ENCODE peak calls at places on chromosomes 6 and 20, in ten cellular contexts. One of them, this sample, is unnamed.

GRCh38 chr6:158219229-158219628 is 51.1 kb downstream of the GTF2H5 start:
- DNase-seq in brain microvascular endothelial cell: peak
- DNase-seq in A549: no peak
- DNase-seq in GM23248: peak
- DNase-seq in dorsolateral prefrontal cortex: no peak
- DNase-seq in heart right ventricle: no peak
- DNase-seq in astrocyte: peak
- DNase-seq in Panc1: no peak
- DNase-seq in right cardiac atrium: no peak
- DNase-seq in tibial nerve: no peak
- DNase-seq in this sample: peak

GRCh38 chr6:105867280-105867679 is 218.9 kb upstream of the PRDM1 start:
- DNase-seq in brain microvascular endothelial cell: no peak
- DNase-seq in A549: no peak
- DNase-seq in GM23248: no peak
- DNase-seq in dorsolateral prefrontal cortex: no peak
- DNase-seq in heart right ventricle: no peak
- DNase-seq in astrocyte: no peak
- DNase-seq in Panc1: no peak
- DNase-seq in right cardiac atrium: peak
- DNase-seq in tibial nerve: no peak
- DNase-seq in this sample: no peak

GRCh38 chr6:45930419-45931059 is 85.1 kb downstream of the CLIC5 start:
- DNase-seq in brain microvascular endothelial cell: peak
- DNase-seq in A549: peak
- DNase-seq in GM23248: peak
- DNase-seq in dorsolateral prefrontal cortex: peak
- DNase-seq in heart right ventricle: peak
- DNase-seq in astrocyte: peak
- DNase-seq in Panc1: peak
- DNase-seq in right cardiac atrium: peak
- DNase-seq in tibial nerve: peak
- DNase-seq in this sample: peak

GRCh38 chr6:56692586-56693245 is 50.0 kb upstream of the DST start:
- DNase-seq in brain microvascular endothelial cell: no peak
- DNase-seq in A549: no peak
- DNase-seq in GM23248: peak
- DNase-seq in dorsolateral prefrontal cortex: no peak
- DNase-seq in heart right ventricle: no peak
- DNase-seq in astrocyte: peak
- DNase-seq in Panc1: no peak
- DNase-seq in right cardiac atrium: no peak
- DNase-seq in tibial nerve: no peak
- DNase-seq in this sample: no peak

GRCh38 chr6:21111399-21111725 is 482.2 kb upstream of the SOX4 start:
- DNase-seq in brain microvascular endothelial cell: no peak
- DNase-seq in A549: no peak
- DNase-seq in GM23248: no peak
- DNase-seq in dorsolateral prefrontal cortex: no peak
- DNase-seq in heart right ventricle: no peak
- DNase-seq in astrocyte: no peak
- DNase-seq in Panc1: peak
- DNase-seq in right cardiac atrium: no peak
- DNase-seq in tibial nerve: no peak
- DNase-seq in this sample: no peak

GRCh38 chr6:56955171-56956155 is 556 bp downstream of the BEND6 start:
- DNase-seq in brain microvascular endothelial cell: peak
- DNase-seq in A549: peak
- DNase-seq in GM23248: peak
- DNase-seq in dorsolateral prefrontal cortex: peak
- DNase-seq in heart right ventricle: peak
- DNase-seq in astrocyte: peak
- DNase-seq in Panc1: peak
- DNase-seq in right cardiac atrium: peak
- DNase-seq in tibial nerve: peak
- DNase-seq in this sample: peak

GRCh38 chr6:82419859-82420258 is 56.2 kb downstream of the TPBG start:
- DNase-seq in brain microvascular endothelial cell: no peak
- DNase-seq in A549: no peak
- DNase-seq in GM23248: peak
- DNase-seq in dorsolateral prefrontal cortex: no peak
- DNase-seq in heart right ventricle: no peak
- DNase-seq in astrocyte: no peak
- DNase-seq in Panc1: no peak
- DNase-seq in right cardiac atrium: no peak
- DNase-seq in tibial nerve: no peak
- DNase-seq in this sample: no peak

GRCh38 chr6:111129003-111129402 is 41.7 kb downstream of the SLC16A10 start:
- DNase-seq in brain microvascular endothelial cell: no peak
- DNase-seq in A549: no peak
- DNase-seq in GM23248: no peak
- DNase-seq in dorsolateral prefrontal cortex: peak
- DNase-seq in heart right ventricle: no peak
- DNase-seq in astrocyte: peak
- DNase-seq in Panc1: no peak
- DNase-seq in right cardiac atrium: peak
- DNase-seq in tibial nerve: no peak
- DNase-seq in this sample: no peak

GRCh38 chr6:10451828-10452509 is 37.1 kb upstream of the TFAP2A start:
- DNase-seq in brain microvascular endothelial cell: peak
- DNase-seq in A549: peak
- DNase-seq in GM23248: peak
- DNase-seq in dorsolateral prefrontal cortex: no peak
- DNase-seq in heart right ventricle: no peak
- DNase-seq in astrocyte: peak
- DNase-seq in Panc1: no peak
- DNase-seq in right cardiac atrium: no peak
- DNase-seq in tibial nerve: no peak
- DNase-seq in this sample: peak

GRCh38 chr20:52226370-52226769 is 34.8 kb upstream of the ZFP64 start:
- DNase-seq in brain microvascular endothelial cell: no peak
- DNase-seq in A549: no peak
- DNase-seq in GM23248: no peak
- DNase-seq in dorsolateral prefrontal cortex: no peak
- DNase-seq in heart right ventricle: no peak
- DNase-seq in astrocyte: no peak
- DNase-seq in Panc1: no peak
- DNase-seq in right cardiac atrium: no peak
- DNase-seq in tibial nerve: no peak
- DNase-seq in this sample: no peak

GRCh38 chr6:1496092-1496491 is 106.7 kb downstream of the FOXF2 start:
- DNase-seq in brain microvascular endothelial cell: no peak
- DNase-seq in A549: no peak
- DNase-seq in GM23248: no peak
- DNase-seq in dorsolateral prefrontal cortex: no peak
- DNase-seq in heart right ventricle: no peak
- DNase-seq in astrocyte: no peak
- DNase-seq in Panc1: no peak
- DNase-seq in right cardiac atrium: no peak
- DNase-seq in tibial nerve: no peak
- DNase-seq in this sample: no peak

GRCh38 chr20:44188752-44189151 is 1.8 kb upstream of the JPH2 start:
- DNase-seq in brain microvascular endothelial cell: no peak
- DNase-seq in A549: no peak
- DNase-seq in GM23248: no peak
- DNase-seq in dorsolateral prefrontal cortex: no peak
- DNase-seq in heart right ventricle: no peak
- DNase-seq in astrocyte: no peak
- DNase-seq in Panc1: no peak
- DNase-seq in right cardiac atrium: no peak
- DNase-seq in tibial nerve: no peak
- DNase-seq in this sample: no peak

GRCh38 chr20:44186674-44187053 is 324 bp downstream of the JPH2 start:
- DNase-seq in brain microvascular endothelial cell: no peak
- DNase-seq in A549: no peak
- DNase-seq in GM23248: peak
- DNase-seq in dorsolateral prefrontal cortex: no peak
- DNase-seq in heart right ventricle: no peak
- DNase-seq in astrocyte: no peak
- DNase-seq in Panc1: no peak
- DNase-seq in right cardiac atrium: no peak
- DNase-seq in tibial nerve: no peak
- DNase-seq in this sample: no peak

GRCh38 chr20:44187054-44187762 is at the start of gene JPH2:
- DNase-seq in brain microvascular endothelial cell: peak
- DNase-seq in A549: peak
- DNase-seq in GM23248: peak
- DNase-seq in dorsolateral prefrontal cortex: no peak
- DNase-seq in heart right ventricle: peak
- DNase-seq in astrocyte: peak
- DNase-seq in Panc1: no peak
- DNase-seq in right cardiac atrium: peak
- DNase-seq in tibial nerve: no peak
- DNase-seq in this sample: no peak

GRCh38 chr20:44186201-44186600 is 787 bp downstream of the JPH2 start:
- DNase-seq in brain microvascular endothelial cell: no peak
- DNase-seq in A549: no peak
- DNase-seq in GM23248: no peak
- DNase-seq in dorsolateral prefrontal cortex: no peak
- DNase-seq in heart right ventricle: peak
- DNase-seq in astrocyte: no peak
- DNase-seq in Panc1: no peak
- DNase-seq in right cardiac atrium: peak
- DNase-seq in tibial nerve: no peak
- DNase-seq in this sample: no peak

GRCh38 chr20:44187763-44188709 is 1.0 kb upstream of the JPH2 start:
- DNase-seq in brain microvascular endothelial cell: no peak
- DNase-seq in A549: no peak
- DNase-seq in GM23248: peak
- DNase-seq in dorsolateral prefrontal cortex: no peak
- DNase-seq in heart right ventricle: no peak
- DNase-seq in astrocyte: no peak
- DNase-seq in Panc1: no peak
- DNase-seq in right cardiac atrium: no peak
- DNase-seq in tibial nerve: no peak
- DNase-seq in this sample: no peak
- H3K4me3 ChIP-seq in brain microvascular endothelial cell: peak
- H3K4me3 ChIP-seq in A549: peak
- H3K4me3 ChIP-seq in GM23248: peak
- H3K4me3 ChIP-seq in dorsolateral prefrontal cortex: no peak
- H3K4me3 ChIP-seq in heart right ventricle: peak
- H3K4me3 ChIP-seq in astrocyte: peak
- H3K4me3 ChIP-seq in Panc1: peak
- H3K4me3 ChIP-seq in right cardiac atrium: no peak
- H3K4me3 ChIP-seq in tibial nerve: peak
- H3K4me3 ChIP-seq in this sample: peak

DNA sequence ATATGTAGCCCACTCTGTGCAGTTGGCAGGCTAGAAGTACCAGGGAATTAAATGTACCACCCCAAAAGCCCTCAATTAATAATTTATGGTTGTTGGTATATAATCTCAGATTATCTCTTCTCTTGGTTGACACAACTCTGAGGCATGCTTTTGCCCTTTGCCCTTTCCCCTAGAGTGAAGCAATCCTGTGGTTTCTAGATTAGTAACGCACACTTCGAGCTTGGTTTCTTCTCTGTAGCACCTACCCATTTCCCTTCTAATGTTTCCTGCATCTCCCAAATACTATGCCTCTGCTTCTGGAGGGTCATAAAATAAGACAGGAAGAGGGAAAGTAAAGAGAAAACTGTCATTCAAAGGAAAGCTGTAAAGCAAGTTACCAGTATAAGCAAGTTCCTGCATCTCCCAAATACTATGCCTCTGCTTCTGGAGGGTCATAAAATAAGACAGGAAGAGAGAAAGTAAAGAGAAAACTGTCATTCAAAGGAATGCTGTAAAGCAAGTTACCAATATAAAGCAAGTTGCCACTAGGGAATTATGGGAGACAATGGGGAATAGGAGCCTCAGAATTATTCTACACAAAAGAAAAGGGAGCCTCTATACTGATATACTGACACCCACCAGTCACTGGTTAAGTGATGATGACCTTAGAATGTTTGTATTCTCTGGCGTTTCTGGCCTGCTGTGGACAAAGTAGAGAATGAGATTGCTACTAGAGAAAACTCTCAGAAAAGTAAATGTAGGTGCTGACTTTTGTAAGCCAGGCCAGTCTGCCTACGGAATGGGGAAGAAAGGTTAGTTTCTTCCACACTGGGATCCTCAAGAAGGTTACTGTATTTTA is 862.6 kb upstream of the MAN1A1 start:
- DNase-seq in brain microvascular endothelial cell: peak
- DNase-seq in A549: no peak
- DNase-seq in GM23248: no peak
- DNase-seq in dorsolateral prefrontal cortex: no peak
- DNase-seq in heart right ventricle: no peak
- DNase-seq in astrocyte: no peak
- DNase-seq in Panc1: no peak
- DNase-seq in right cardiac atrium: no peak
- DNase-seq in tibial nerve: no peak
- DNase-seq in this sample: no peak
- H3K27ac ChIP-seq in brain microvascular endothelial cell: no peak
- H3K27ac ChIP-seq in A549: no peak
- H3K27ac ChIP-seq in GM23248: no peak
- H3K27ac ChIP-seq in dorsolateral prefrontal cortex: no peak
- H3K27ac ChIP-seq in heart right ventricle: no peak
- H3K27ac ChIP-seq in astrocyte: no peak
- H3K27ac ChIP-seq in Panc1: no peak
- H3K27ac ChIP-seq in right cardiac atrium: no peak
- H3K27ac ChIP-seq in tibial nerve: no peak
- H3K27ac ChIP-seq in this sample: no peak

DNA sequence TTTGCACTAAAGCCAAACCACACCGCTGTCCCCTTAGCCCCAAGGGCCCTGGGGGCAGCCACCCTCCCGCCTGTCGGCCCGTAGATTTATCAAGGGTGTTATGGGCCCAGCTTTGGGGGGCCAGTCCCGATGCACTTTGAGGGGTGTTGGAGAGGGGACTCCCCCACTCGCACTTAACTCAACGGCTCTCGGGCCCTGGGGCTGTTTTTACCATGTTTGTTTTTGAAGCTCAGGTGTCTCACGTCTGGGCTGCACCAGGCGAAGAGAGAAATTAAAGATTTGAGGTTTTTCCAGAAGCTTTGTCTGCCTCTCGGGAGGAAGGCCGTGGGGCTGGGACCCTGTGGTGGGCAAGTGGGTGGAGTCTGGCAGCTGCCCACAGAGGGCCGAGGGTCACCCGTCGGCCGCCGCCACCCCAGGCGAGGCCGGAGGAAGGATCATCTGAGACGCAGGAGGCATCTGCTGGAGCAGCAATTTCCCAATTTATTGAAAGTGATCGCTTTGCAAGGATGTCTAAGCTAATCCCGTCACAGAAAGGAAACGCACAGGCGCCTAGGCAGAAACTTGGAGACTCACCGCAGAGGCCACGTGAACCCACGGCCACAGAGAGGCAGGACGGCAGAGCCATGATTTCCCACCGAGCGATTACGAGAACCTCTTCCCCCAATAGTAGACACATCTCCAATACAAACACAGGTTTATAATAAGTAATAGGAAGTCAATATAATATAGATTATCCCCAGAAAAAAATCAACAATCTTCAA is 3.8 kb downstream of the SLC2A4RG start:
- DNase-seq in brain microvascular endothelial cell: no peak
- DNase-seq in A549: no peak
- DNase-seq in GM23248: no peak
- DNase-seq in dorsolateral prefrontal cortex: no peak
- DNase-seq in heart right ventricle: no peak
- DNase-seq in astrocyte: no peak
- DNase-seq in Panc1: no peak
- DNase-seq in right cardiac atrium: peak
- DNase-seq in tibial nerve: no peak
- DNase-seq in this sample: no peak
- H3K4me3 ChIP-seq in brain microvascular endothelial cell: no peak
- H3K4me3 ChIP-seq in A549: no peak
- H3K4me3 ChIP-seq in GM23248: no peak
- H3K4me3 ChIP-seq in dorsolateral prefrontal cortex: no peak
- H3K4me3 ChIP-seq in heart right ventricle: no peak
- H3K4me3 ChIP-seq in astrocyte: no peak
- H3K4me3 ChIP-seq in Panc1: no peak
- H3K4me3 ChIP-seq in right cardiac atrium: no peak
- H3K4me3 ChIP-seq in tibial nerve: no peak
- H3K4me3 ChIP-seq in this sample: no peak

GRCh38 chr20:35326732-35327073 is 34.5 kb upstream of the FAM83C start:
- DNase-seq in brain microvascular endothelial cell: no peak
- DNase-seq in A549: no peak
- DNase-seq in GM23248: no peak
- DNase-seq in dorsolateral prefrontal cortex: no peak
- DNase-seq in heart right ventricle: no peak
- DNase-seq in astrocyte: no peak
- DNase-seq in Panc1: no peak
- DNase-seq in right cardiac atrium: no peak
- DNase-seq in tibial nerve: no peak
- DNase-seq in this sample: no peak
- H3K27ac ChIP-seq in brain microvascular endothelial cell: peak
- H3K27ac ChIP-seq in A549: peak
- H3K27ac ChIP-seq in GM23248: no peak
- H3K27ac ChIP-seq in dorsolateral prefrontal cortex: no peak
- H3K27ac ChIP-seq in heart right ventricle: no peak
- H3K27ac ChIP-seq in astrocyte: no peak
- H3K27ac ChIP-seq in Panc1: peak
- H3K27ac ChIP-seq in right cardiac atrium: no peak
- H3K27ac ChIP-seq in tibial nerve: no peak
- H3K27ac ChIP-seq in this sample: no peak

This sample was measured in AG04450.